ENCODE peak calls at places on chromosome X, in five cellular contexts. One of them, this sample, is unnamed.

GRCh38 chrX:136215559-136215958 is 35.6 kb downstream of the MAP7D3 start:
- DNase-seq in astrocyte of the spinal cord: peak; percentile 32
- DNase-seq in stomach: no peak
- DNase-seq in choroid plexus epithelial cell: no peak
- DNase-seq in fibroblast of lung: no peak
- DNase-seq in this sample: no peak

GRCh38 chrX:129653985-129654651 is 638 bp downstream of the APLN start:
- DNase-seq in stomach: peak; percentile 40
- DNase-seq in fibroblast of lung: no peak
- DNase-seq in astrocyte of the spinal cord: no peak
- DNase-seq in choroid plexus epithelial cell: peak; percentile 36
- DNase-seq in this sample: peak; percentile 15

GRCh38 chrX:16930392-16930791 is 16.1 kb upstream of the REPS2 start:
- DNase-seq in astrocyte of the spinal cord: no peak
- DNase-seq in choroid plexus epithelial cell: peak; percentile 55
- DNase-seq in fibroblast of lung: peak; percentile 47
- DNase-seq in stomach: no peak
- DNase-seq in this sample: peak; percentile 33

GRCh38 chrX:132602701-132603100 is 113.9 kb upstream of the MBNL3 start:
- DNase-seq in fibroblast of lung: no peak
- DNase-seq in stomach: no peak
- DNase-seq in choroid plexus epithelial cell: no peak
- DNase-seq in astrocyte of the spinal cord: no peak
- DNase-seq in this sample: no peak

GRCh38 chrX:84907324-84907946 is 96.2 kb upstream of the APOOL start:
- DNase-seq in fibroblast of lung: peak; percentile 36
- DNase-seq in choroid plexus epithelial cell: peak; percentile 34
- DNase-seq in astrocyte of the spinal cord: peak; percentile 3
- DNase-seq in stomach: no peak
- DNase-seq in this sample: no peak

GRCh38 chrX:15749642-15750610 is 11.9 kb downstream of the CA5B start:
- DNase-seq in choroid plexus epithelial cell: no peak
- DNase-seq in astrocyte of the spinal cord: no peak
- DNase-seq in stomach: peak; percentile 31
- DNase-seq in fibroblast of lung: peak; percentile 18
- DNase-seq in this sample: no peak

GRCh38 chrX:15163131-15163530 is 106.8 kb downstream of the ASB9 start:
- DNase-seq in fibroblast of lung: no peak
- DNase-seq in choroid plexus epithelial cell: no peak
- DNase-seq in stomach: no peak
- DNase-seq in astrocyte of the spinal cord: no peak
- DNase-seq in this sample: no peak

GRCh38 chrX:154696328-154697045 is 43.1 kb upstream of the CTAG2 start:
- DNase-seq in choroid plexus epithelial cell: peak; percentile 80
- DNase-seq in fibroblast of lung: peak; percentile 72
- DNase-seq in astrocyte of the spinal cord: peak; percentile 61
- DNase-seq in stomach: no peak
- DNase-seq in this sample: no peak

GRCh38 chrX:115068896-115069295 is 51.5 kb upstream of the IL13RA2 start:
- DNase-seq in fibroblast of lung: no peak
- DNase-seq in stomach: no peak
- DNase-seq in choroid plexus epithelial cell: no peak
- DNase-seq in astrocyte of the spinal cord: no peak
- DNase-seq in this sample: no peak

GRCh38 chrX:15073313-15073712 is 196.6 kb downstream of the ASB9 start:
- DNase-seq in choroid plexus epithelial cell: no peak
- DNase-seq in fibroblast of lung: no peak
- DNase-seq in astrocyte of the spinal cord: no peak
- DNase-seq in stomach: no peak
- DNase-seq in this sample: no peak

GRCh38 chrX:48927736-48928382 is 9.0 kb upstream of the PIM2 start:
- DNase-seq in fibroblast of lung: no peak
- DNase-seq in choroid plexus epithelial cell: no peak
- DNase-seq in stomach: no peak
- DNase-seq in astrocyte of the spinal cord: no peak
- DNase-seq in this sample: no peak

GRCh38 chrX:54173791-54174190 is 9.3 kb downstream of the FAM120C start:
- DNase-seq in stomach: no peak
- DNase-seq in choroid plexus epithelial cell: no peak
- DNase-seq in astrocyte of the spinal cord: no peak
- DNase-seq in fibroblast of lung: no peak
- DNase-seq in this sample: no peak

GRCh38 chrX:16312761-16313623 is 145.7 kb downstream of the MAGEB17 start:
- DNase-seq in stomach: no peak
- DNase-seq in choroid plexus epithelial cell: no peak
- DNase-seq in fibroblast of lung: no peak
- DNase-seq in astrocyte of the spinal cord: no peak
- DNase-seq in this sample: no peak

GRCh38 chrX:21811832-21812231 is 27.6 kb upstream of the MBTPS2 start:
- DNase-seq in astrocyte of the spinal cord: no peak
- DNase-seq in choroid plexus epithelial cell: no peak
- DNase-seq in stomach: no peak
- DNase-seq in fibroblast of lung: no peak
- DNase-seq in this sample: no peak

GRCh38 chrX:22634081-22634480 is 361.4 kb downstream of the CBLL2 start:
- DNase-seq in choroid plexus epithelial cell: peak; percentile 83
- DNase-seq in astrocyte of the spinal cord: peak; percentile 67
- DNase-seq in fibroblast of lung: peak; percentile 11
- DNase-seq in stomach: no peak
- DNase-seq in this sample: no peak

GRCh38 chrX:43225626-43226328 is 430.3 kb upstream of the MAOA start:
- DNase-seq in stomach: no peak
- DNase-seq in astrocyte of the spinal cord: no peak
- DNase-seq in fibroblast of lung: no peak
- DNase-seq in choroid plexus epithelial cell: no peak
- DNase-seq in this sample: no peak

GRCh38 chrX:79325263-79325958 is 41.7 kb downstream of the ITM2A start:
- DNase-seq in choroid plexus epithelial cell: no peak
- DNase-seq in astrocyte of the spinal cord: no peak
- DNase-seq in stomach: no peak
- DNase-seq in fibroblast of lung: no peak
- DNase-seq in this sample: no peak

GRCh38 chrX:109373468-109373867 is 108.4 kb downstream of the GUCY2F start:
- DNase-seq in stomach: no peak
- DNase-seq in astrocyte of the spinal cord: no peak
- DNase-seq in fibroblast of lung: no peak
- DNase-seq in choroid plexus epithelial cell: no peak
- DNase-seq in this sample: no peak

GRCh38 chrX:148930330-148930729 is 429.9 kb downstream of the AFF2 start:
- DNase-seq in stomach: no peak
- DNase-seq in astrocyte of the spinal cord: no peak
- DNase-seq in fibroblast of lung: no peak
- DNase-seq in choroid plexus epithelial cell: no peak
- DNase-seq in this sample: no peak

GRCh38 chrX:22742174-22742573 is 257.6 kb upstream of the DDX53 start:
- DNase-seq in astrocyte of the spinal cord: peak; percentile 17
- DNase-seq in fibroblast of lung: peak; percentile 94
- DNase-seq in choroid plexus epithelial cell: peak; percentile 23
- DNase-seq in stomach: no peak
- DNase-seq in this sample: peak; percentile 9

GRCh38 chrX:43559643-43560042 is 96.5 kb upstream of the MAOA start:
- DNase-seq in fibroblast of lung: peak; percentile 59
- DNase-seq in stomach: peak; percentile 40
- DNase-seq in astrocyte of the spinal cord: peak; percentile 46
- DNase-seq in choroid plexus epithelial cell: peak; percentile 66
- DNase-seq in this sample: peak; percentile 66

DNA sequence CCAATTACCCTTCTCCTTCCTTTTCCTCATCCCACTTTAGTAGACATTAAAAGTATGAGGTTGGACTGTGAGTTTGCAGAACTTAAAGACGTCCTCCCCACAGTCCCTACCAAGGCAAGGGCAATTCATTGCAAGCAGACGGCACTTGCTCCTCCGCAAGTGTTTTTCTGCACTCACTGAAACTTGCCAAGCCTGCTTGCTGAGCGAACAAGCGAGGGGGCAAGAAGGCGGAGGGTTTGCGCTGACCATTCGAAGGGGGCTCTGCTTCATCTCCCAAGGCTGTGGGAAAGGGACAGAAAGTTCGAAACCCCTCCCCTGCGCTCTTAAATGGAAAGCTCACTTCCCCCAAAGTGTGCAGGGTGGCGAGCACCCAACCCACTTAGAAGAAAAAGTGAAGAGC is 1.5 kb downstream of the MID1 start:
- DNase-seq in astrocyte of the spinal cord: peak; percentile 40
- DNase-seq in fibroblast of lung: no peak
- DNase-seq in choroid plexus epithelial cell: no peak
- DNase-seq in stomach: no peak
- DNase-seq in this sample: no peak
- H3K4me3 ChIP-seq in astrocyte of the spinal cord: peak overlapping the region; percentile 71
- H3K4me3 ChIP-seq in fibroblast of lung: peak overlapping the region; percentile 89
- H3K4me3 ChIP-seq in choroid plexus epithelial cell: peak overlapping the region; percentile 69
- H3K4me3 ChIP-seq in stomach: peak overlapping the region; percentile 57
- H3K4me3 ChIP-seq in this sample: peak overlapping the region; percentile 55

DNA sequence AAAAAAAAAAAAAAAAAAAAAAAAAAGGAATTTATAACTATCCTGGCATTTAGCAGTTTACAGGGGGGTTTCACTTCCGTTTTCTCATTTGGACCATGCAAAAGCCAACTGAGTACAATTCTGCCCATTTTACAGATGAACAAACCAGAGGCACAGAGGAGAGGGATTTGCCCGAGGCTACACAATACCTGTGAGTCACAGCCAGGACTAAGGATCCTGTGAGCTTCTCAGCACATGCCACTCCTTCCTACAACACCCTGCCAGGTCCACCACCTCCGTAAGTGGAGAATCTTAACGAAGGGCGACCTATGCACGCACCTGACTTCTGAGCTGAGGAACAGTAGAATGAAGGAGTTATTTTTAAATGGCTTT is 75.4 kb upstream of the USP9X start:
- DNase-seq in choroid plexus epithelial cell: no peak
- DNase-seq in fibroblast of lung: no peak
- DNase-seq in astrocyte of the spinal cord: no peak
- DNase-seq in stomach: no peak
- DNase-seq in this sample: no peak
- H3K4me3 ChIP-seq in choroid plexus epithelial cell: no peak overlapping the region
- H3K4me3 ChIP-seq in fibroblast of lung: peak overlapping the region; percentile 4
- H3K4me3 ChIP-seq in astrocyte of the spinal cord: no peak overlapping the region
- H3K4me3 ChIP-seq in stomach: peak overlapping the region; percentile 27
- H3K4me3 ChIP-seq in this sample: no peak overlapping the region

GRCh38 chrX:47190445-47191269 is 3.0 kb upstream of the UBA1 start:
- DNase-seq in astrocyte of the spinal cord: peak; percentile 92
- DNase-seq in fibroblast of lung: peak; percentile 94
- DNase-seq in stomach: peak; percentile 81
- DNase-seq in choroid plexus epithelial cell: peak; percentile 95
- DNase-seq in this sample: peak; percentile 95

GRCh38 chrX:47191331-47191730 is 2.3 kb upstream of the UBA1 start:
- DNase-seq in choroid plexus epithelial cell: peak; percentile 7
- DNase-seq in stomach: peak; percentile 47
- DNase-seq in astrocyte of the spinal cord: no peak
- DNase-seq in fibroblast of lung: no peak
- DNase-seq in this sample: peak; percentile 59

GRCh38 chrX:47189906-47190305 is 3.7 kb upstream of the UBA1 start:
- DNase-seq in stomach: no peak
- DNase-seq in fibroblast of lung: no peak
- DNase-seq in astrocyte of the spinal cord: no peak
- DNase-seq in choroid plexus epithelial cell: peak; percentile 11
- DNase-seq in this sample: no peak

GRCh38 chrX:47193475-47194241 is at the start of gene UBA1:
- DNase-seq in fibroblast of lung: peak; percentile 94
- DNase-seq in stomach: peak; percentile 98
- DNase-seq in choroid plexus epithelial cell: peak; percentile 96
- DNase-seq in astrocyte of the spinal cord: peak; percentile 98
- DNase-seq in this sample: peak; percentile 99

GRCh38 chrX:47191806-47192401 is 1.7 kb upstream of the UBA1 start:
- DNase-seq in choroid plexus epithelial cell: no peak
- DNase-seq in fibroblast of lung: no peak
- DNase-seq in astrocyte of the spinal cord: no peak
- DNase-seq in stomach: no peak
- DNase-seq in this sample: no peak
- H3K4me3 ChIP-seq in choroid plexus epithelial cell: peak overlapping the region; percentile 65
- H3K4me3 ChIP-seq in fibroblast of lung: peak overlapping the region; percentile 70
- H3K4me3 ChIP-seq in astrocyte of the spinal cord: peak overlapping the region; percentile 60
- H3K4me3 ChIP-seq in stomach: peak overlapping the region; percentile 53
- H3K4me3 ChIP-seq in this sample: peak overlapping the region; percentile 59

GRCh38 chrX:40177489-40177888 is 79.7 kb upstream of the BCOR start:
- DNase-seq in astrocyte of the spinal cord: no peak
- DNase-seq in choroid plexus epithelial cell: no peak
- DNase-seq in stomach: no peak
- DNase-seq in fibroblast of lung: no peak
- DNase-seq in this sample: no peak

GRCh38 chrX:40175416-40176255 is 77.9 kb upstream of the BCOR start:
- DNase-seq in stomach: peak; percentile 65
- DNase-seq in fibroblast of lung: peak; percentile 45
- DNase-seq in astrocyte of the spinal cord: peak; percentile 33
- DNase-seq in choroid plexus epithelial cell: peak; percentile 53
- DNase-seq in this sample: peak; percentile 85

GRCh38 chrX:40174594-40175415 is 77.0 kb upstream of the BCOR start:
- DNase-seq in choroid plexus epithelial cell: peak; percentile 68
- DNase-seq in fibroblast of lung: peak; percentile 55
- DNase-seq in stomach: peak; percentile 51
- DNase-seq in astrocyte of the spinal cord: peak; percentile 56
- DNase-seq in this sample: peak; percentile 70

GRCh38 chrX:40176979-40177430 is 79.2 kb upstream of the BCOR start:
- DNase-seq in choroid plexus epithelial cell: peak; percentile 64
- DNase-seq in stomach: no peak
- DNase-seq in fibroblast of lung: no peak
- DNase-seq in astrocyte of the spinal cord: no peak
- DNase-seq in this sample: no peak

GRCh38 chrX:40176256-40176978 is 78.7 kb upstream of the BCOR start:
- DNase-seq in astrocyte of the spinal cord: no peak
- DNase-seq in choroid plexus epithelial cell: peak; percentile 48
- DNase-seq in fibroblast of lung: no peak
- DNase-seq in stomach: peak; percentile 70
- DNase-seq in this sample: peak; percentile 64
- H3K4me3 ChIP-seq in astrocyte of the spinal cord: peak overlapping the region; percentile 38
- H3K4me3 ChIP-seq in choroid plexus epithelial cell: peak overlapping the region; percentile 60
- H3K4me3 ChIP-seq in fibroblast of lung: peak overlapping the region; percentile 50
- H3K4me3 ChIP-seq in stomach: peak overlapping the region; percentile 57
- H3K4me3 ChIP-seq in this sample: peak overlapping the region; percentile 43

GRCh38 chrX:134025986-134026731 is 40.8 kb upstream of the GPC3 start:
- DNase-seq in stomach: no peak
- DNase-seq in fibroblast of lung: no peak
- DNase-seq in astrocyte of the spinal cord: no peak
- DNase-seq in choroid plexus epithelial cell: no peak
- DNase-seq in this sample: peak; percentile 5
- H3K4me3 ChIP-seq in stomach: no peak overlapping the region
- H3K4me3 ChIP-seq in fibroblast of lung: peak overlapping the region; percentile 42
- H3K4me3 ChIP-seq in astrocyte of the spinal cord: no peak overlapping the region
- H3K4me3 ChIP-seq in choroid plexus epithelial cell: no peak overlapping the region
- H3K4me3 ChIP-seq in this sample: no peak overlapping the region